ENCODE peak calls at places on chromosome 7, in ten cellular contexts. V, K, U, Z, E, C, J, B, T and P are unnamed samples. For H3K4me1, the result is how much of the 10 kb centered on the place peaks cover.

GRCh38 chr7:111650456-111650999 is 88.2 kb upstream of the IMMP2L start:
- DNase-seq in J (no peak), T (no peak), B (peak), C (no peak), K (no peak), E (no peak), Z (no peak), U (no peak), V (peak), P (no peak)

GRCh38 chr7:22934473-22935065 is 79.4 kb downstream of the HYCC1 start:
- DNase-seq in T (no peak), U (no peak), B (no peak), K (no peak), E (no peak), Z (no peak), C (no peak), V (no peak), J (no peak), P (no peak)

GRCh38 chr7:26480166-26480565 is 188.5 kb downstream of the SNX10 start:
- DNase-seq in E (no peak), V (no peak), J (no peak), Z (no peak), T (no peak), B (no peak), U (no peak), C (no peak), K (no peak), P (no peak)

GRCh38 chr7:67462781-67463191 is 466.2 kb downstream of the TYW1 start:
- DNase-seq in V (no peak), T (no peak), E (peak), U (peak), B (no peak), K (peak), J (peak), C (peak), Z (no peak), P (no peak)

GRCh38 chr7:26949319-26949718 is 84.9 kb upstream of the SKAP2 start:
- DNase-seq in Z (no peak), K (no peak), T (no peak), V (no peak), J (no peak), C (no peak), E (no peak), U (no peak), B (no peak), P (no peak)

GRCh38 chr7:143384741-143385631 is 3.8 kb downstream of the ZYX start:
- DNase-seq in C (no peak), J (no peak), K (peak), E (no peak), Z (no peak), B (no peak), T (no peak), V (no peak), U (no peak), P (peak)

GRCh38 chr7:123348700-123349099 is 148.9 kb upstream of the SLC13A1 start:
- DNase-seq in U (no peak), E (no peak), J (no peak), K (no peak), T (no peak), C (no peak), Z (no peak), B (no peak), V (no peak), P (no peak)

GRCh38 chr7:517848-518629 is 1.6 kb downstream of the PDGFA start:
- DNase-seq in E (peak), J (peak), C (peak), Z (peak), B (peak), K (peak), U (no peak), V (peak), T (peak), P (peak)

GRCh38 chr7:97016392-97017196 is 8.0 kb downstream of the DLX5 start:
- DNase-seq in B (peak), Z (no peak), U (no peak), J (no peak), E (no peak), C (no peak), K (no peak), T (no peak), V (peak), P (no peak)

GRCh38 chr7:2028733-2029132 is 204.0 kb downstream of the MAD1L1 start:
- DNase-seq in K (peak), U (peak), V (peak), B (no peak), T (peak), C (no peak), E (no peak), J (no peak), Z (no peak), P (no peak)

GRCh38 chr7:73850781-73851207 is 8.5 kb upstream of the METTL27 start:
- DNase-seq in C (peak), V (peak), B (peak), J (no peak), T (no peak), U (no peak), E (peak), K (no peak), Z (peak), P (peak)

GRCh38 chr7:98795741-98796493 is 73.9 kb downstream of the TMEM130 start:
- DNase-seq in C (no peak), U (no peak), J (no peak), V (no peak), E (no peak), Z (no peak), K (no peak), T (no peak), B (peak), P (no peak)

GRCh38 chr7:19113855-19114590 is 3.4 kb downstream of the TWIST1 start:
- DNase-seq in E (no peak), K (no peak), J (no peak), U (no peak), T (no peak), Z (no peak), B (no peak), V (no peak), C (no peak), P (no peak)

GRCh38 chr7:148704966-148705365 is 6.3 kb downstream of the CUL1 start:
- DNase-seq in Z (no peak), U (no peak), J (no peak), V (no peak), K (no peak), T (no peak), E (no peak), B (no peak), C (no peak), P (no peak)
- H3K4me1 ChIP-seq in Z (half or more), U (under half), J (under half), V (half or more), K (half or more), T (half or more), E (under half), B (under half), C (half or more), P (half or more)

GRCh38 chr7:50588937-50589336 is 23.7 kb upstream of the DDC start:
- DNase-seq in J (no peak), Z (no peak), B (no peak), V (peak), C (no peak), U (no peak), E (no peak), K (no peak), T (no peak), P (no peak)
- TF ChIP-seq CTCF in J (no peak), Z (peak), B (no peak), V (no peak), C (no peak), U (no peak), E (no peak), K (peak), T (no peak), P (peak)

DNA sequence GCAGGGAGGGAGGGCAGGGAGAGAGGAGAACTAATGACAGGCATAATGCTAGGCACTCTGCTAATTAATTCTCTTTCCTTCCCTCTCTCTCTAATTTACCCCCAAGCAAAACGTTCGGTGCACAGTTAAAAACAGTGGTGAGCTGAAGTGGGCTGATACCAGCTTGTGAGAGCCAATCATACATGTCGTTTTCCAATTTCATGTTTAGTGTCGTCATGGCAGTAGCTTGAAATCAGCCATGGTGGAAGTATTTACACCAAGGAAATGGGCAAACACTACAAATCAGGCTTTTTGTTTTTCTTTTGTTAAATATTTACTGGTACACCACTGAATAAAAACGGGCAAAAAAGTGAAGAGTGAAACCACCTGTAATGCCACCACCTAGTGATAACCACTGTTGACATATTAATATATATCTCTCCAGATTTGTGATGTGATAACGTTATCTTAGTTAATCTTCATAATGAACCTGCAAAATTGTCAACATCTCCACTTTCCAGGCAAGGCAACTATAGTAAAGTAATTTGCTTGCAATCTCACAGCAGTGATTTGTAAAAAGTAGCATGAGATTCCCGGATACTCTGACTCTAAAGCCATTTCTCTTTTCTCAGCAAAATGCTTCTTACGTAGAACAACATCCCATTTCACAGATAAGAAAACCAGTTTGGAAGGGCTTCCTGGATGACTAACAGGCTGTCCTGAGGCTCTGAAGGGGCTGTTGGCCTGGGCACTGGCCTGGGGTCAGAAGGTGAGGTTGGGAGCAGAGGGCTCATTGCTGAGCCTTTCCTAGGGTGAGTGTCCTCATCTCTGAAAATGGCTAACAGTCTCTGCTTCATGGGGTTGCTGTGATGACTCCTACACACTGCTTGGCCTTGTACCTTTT is 83.7 kb downstream of the ATXN7L1 start:
- DNase-seq in U (no peak), K (no peak), J (no peak), C (no peak), B (no peak), T (no peak), Z (no peak), E (no peak), V (no peak), P (no peak)
- H3K4me1 ChIP-seq in U (under half), K (under half), J (under half), C (under half), B (under half), T (under half), Z (under half), E (under half), V (under half), P (under half)

DNA sequence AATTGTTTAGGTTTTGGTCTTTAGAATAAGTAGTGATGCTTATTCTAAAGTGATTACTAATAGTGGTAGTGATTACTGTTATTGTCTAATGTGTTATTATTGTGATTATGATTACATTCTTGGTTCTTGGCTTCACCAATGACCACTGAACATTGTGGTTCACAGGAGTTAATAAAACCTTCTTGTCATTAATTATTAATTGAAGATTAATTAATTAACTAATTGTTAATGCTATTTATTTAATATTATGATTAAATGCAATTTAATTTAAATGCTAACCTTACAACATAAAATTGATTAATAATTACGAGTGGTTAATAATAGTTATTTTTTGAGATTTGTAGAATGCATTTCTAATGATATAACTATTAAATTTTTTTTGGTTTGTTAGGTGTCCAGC is 747.7 kb upstream of the POM121L12 start:
- DNase-seq in U (no peak), J (no peak), K (no peak), T (no peak), V (no peak), B (no peak), C (no peak), Z (no peak), E (no peak), P (no peak)
- TF ChIP-seq CTCF in U (no peak), J (no peak), K (no peak), T (no peak), V (no peak), B (no peak), C (no peak), Z (no peak), E (no peak), P (no peak)

GRCh38 chr7:100547872-100548271 is 8.9 kb downstream of the AGFG2 start:
- DNase-seq in J (no peak), K (no peak), Z (peak), V (no peak), C (no peak), B (no peak), U (peak), T (no peak), E (no peak), P (no peak)
- H3K4me1 ChIP-seq in J (under half), K (half or more), Z (half or more), V (half or more), C (under half), B (under half), U (under half), T (half or more), E (under half), P (under half)